ENCODE peak calls at places on chromosomes 3 and 15, in seven cellular contexts. One of them, this sample, is unnamed. For H3K36me3, the result is how much of the 10 kb centered on the place peaks cover.

GRCh38 chr15:56040081-56041035 is 46.9 kb upstream of the NEDD4 start:
- DNase-seq in IMR-90: peak
- DNase-seq in sigmoid colon: peak
- DNase-seq in Caco-2: peak
- DNase-seq in uterus: peak
- DNase-seq in fibroblast of lung: peak
- DNase-seq in brain microvascular endothelial cell: peak
- DNase-seq in this sample: peak

GRCh38 chr3:124669470-124669869 is 60.8 kb upstream of the UMPS start:
- DNase-seq in IMR-90: peak
- DNase-seq in sigmoid colon: no peak
- DNase-seq in Caco-2: no peak
- DNase-seq in uterus: no peak
- DNase-seq in fibroblast of lung: peak
- DNase-seq in brain microvascular endothelial cell: peak
- DNase-seq in this sample: peak

GRCh38 chr3:126208618-126209256 is 28.4 kb upstream of the ALDH1L1 start:
- DNase-seq in IMR-90: peak
- DNase-seq in sigmoid colon: peak
- DNase-seq in Caco-2: no peak
- DNase-seq in uterus: peak
- DNase-seq in fibroblast of lung: peak
- DNase-seq in brain microvascular endothelial cell: peak
- DNase-seq in this sample: peak

GRCh38 chr15:44798815-44799214 is 62.5 kb downstream of the TRIM69 start:
- DNase-seq in IMR-90: no peak
- DNase-seq in sigmoid colon: no peak
- DNase-seq in Caco-2: peak
- DNase-seq in uterus: no peak
- DNase-seq in fibroblast of lung: no peak
- DNase-seq in brain microvascular endothelial cell: peak
- DNase-seq in this sample: no peak

GRCh38 chr3:6448011-6448410 is 412.9 kb upstream of the GRM7 start:
- DNase-seq in IMR-90: no peak
- DNase-seq in sigmoid colon: no peak
- DNase-seq in Caco-2: no peak
- DNase-seq in uterus: no peak
- DNase-seq in fibroblast of lung: no peak
- DNase-seq in brain microvascular endothelial cell: no peak
- DNase-seq in this sample: no peak

GRCh38 chr3:56001991-56002390 is 466.3 kb downstream of the ERC2 start:
- DNase-seq in IMR-90: no peak
- DNase-seq in sigmoid colon: no peak
- DNase-seq in Caco-2: no peak
- DNase-seq in uterus: no peak
- DNase-seq in fibroblast of lung: no peak
- DNase-seq in brain microvascular endothelial cell: no peak
- DNase-seq in this sample: no peak

GRCh38 chr15:75982468-75982867 is 29.8 kb downstream of the NRG4 start:
- DNase-seq in IMR-90: no peak
- DNase-seq in sigmoid colon: no peak
- DNase-seq in Caco-2: peak
- DNase-seq in uterus: no peak
- DNase-seq in fibroblast of lung: no peak
- DNase-seq in brain microvascular endothelial cell: no peak
- DNase-seq in this sample: no peak

GRCh38 chr3:181713673-181714270 is 2.0 kb downstream of the SOX2 start:
- DNase-seq in IMR-90: no peak
- DNase-seq in sigmoid colon: no peak
- DNase-seq in Caco-2: no peak
- DNase-seq in uterus: no peak
- DNase-seq in fibroblast of lung: no peak
- DNase-seq in brain microvascular endothelial cell: no peak
- DNase-seq in this sample: no peak

GRCh38 chr3:106215047-106215446 is 346.2 kb upstream of the CBLB start:
- DNase-seq in IMR-90: peak
- DNase-seq in sigmoid colon: no peak
- DNase-seq in Caco-2: no peak
- DNase-seq in uterus: no peak
- DNase-seq in fibroblast of lung: no peak
- DNase-seq in brain microvascular endothelial cell: peak
- DNase-seq in this sample: no peak

GRCh38 chr3:111227216-111227615 is 155.6 kb downstream of the NECTIN3 start:
- DNase-seq in IMR-90: peak
- DNase-seq in sigmoid colon: no peak
- DNase-seq in Caco-2: no peak
- DNase-seq in uterus: no peak
- DNase-seq in fibroblast of lung: peak
- DNase-seq in brain microvascular endothelial cell: peak
- DNase-seq in this sample: peak

GRCh38 chr3:62873672-62874397 is 1.4 kb downstream of the CADPS start:
- DNase-seq in IMR-90: no peak
- DNase-seq in sigmoid colon: no peak
- DNase-seq in Caco-2: peak
- DNase-seq in uterus: no peak
- DNase-seq in fibroblast of lung: peak
- DNase-seq in brain microvascular endothelial cell: no peak
- DNase-seq in this sample: no peak

GRCh38 chr3:189953551-189953950 is 167.1 kb downstream of the P3H2 start:
- DNase-seq in IMR-90: peak
- DNase-seq in sigmoid colon: no peak
- DNase-seq in Caco-2: no peak
- DNase-seq in uterus: no peak
- DNase-seq in fibroblast of lung: peak
- DNase-seq in brain microvascular endothelial cell: no peak
- DNase-seq in this sample: no peak

GRCh38 chr3:158794936-158795518 is 6.8 kb upstream of the MFSD1 start:
- DNase-seq in IMR-90: peak
- DNase-seq in sigmoid colon: no peak
- DNase-seq in Caco-2: no peak
- DNase-seq in uterus: no peak
- DNase-seq in fibroblast of lung: peak
- DNase-seq in brain microvascular endothelial cell: peak
- DNase-seq in this sample: no peak

GRCh38 chr3:71444861-71445259 is 138.7 kb downstream of the FOXP1 start:
- DNase-seq in IMR-90: no peak
- DNase-seq in sigmoid colon: no peak
- DNase-seq in Caco-2: no peak
- DNase-seq in uterus: no peak
- DNase-seq in fibroblast of lung: no peak
- DNase-seq in brain microvascular endothelial cell: no peak
- DNase-seq in this sample: no peak

GRCh38 chr15:47972738-47973137 is 148.1 kb upstream of the SLC24A5 start:
- DNase-seq in IMR-90: no peak
- DNase-seq in sigmoid colon: no peak
- DNase-seq in Caco-2: no peak
- DNase-seq in uterus: no peak
- DNase-seq in fibroblast of lung: no peak
- DNase-seq in brain microvascular endothelial cell: no peak
- DNase-seq in this sample: no peak

GRCh38 chr3:183446838-183447205 is 18.4 kb upstream of the MCF2L2 start:
- DNase-seq in IMR-90: no peak
- DNase-seq in sigmoid colon: no peak
- DNase-seq in Caco-2: no peak
- DNase-seq in uterus: no peak
- DNase-seq in fibroblast of lung: no peak
- DNase-seq in brain microvascular endothelial cell: no peak
- DNase-seq in this sample: no peak

DNA sequence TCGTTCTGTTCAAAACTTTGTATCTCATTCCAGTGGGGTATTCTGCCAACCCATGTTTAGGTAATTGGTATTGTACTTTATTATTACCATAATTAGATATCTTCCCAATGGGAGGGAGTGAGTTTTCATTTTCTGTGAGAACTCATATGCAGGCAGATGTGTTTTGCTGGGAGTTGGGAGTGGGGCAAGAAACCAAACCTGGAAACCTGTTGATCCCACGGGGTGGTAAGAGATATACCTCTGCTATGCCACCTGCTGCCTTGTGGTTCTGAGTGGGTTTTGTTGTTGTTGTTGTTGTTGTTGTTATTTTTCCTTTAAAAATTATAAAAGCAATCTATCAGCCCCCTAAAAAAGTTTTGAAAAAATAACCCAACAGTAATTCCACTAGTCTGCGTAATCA is 32.1 kb downstream of the ZNF592 start:
- DNase-seq in IMR-90: no peak
- DNase-seq in sigmoid colon: no peak
- DNase-seq in Caco-2: no peak
- DNase-seq in uterus: no peak
- DNase-seq in fibroblast of lung: no peak
- DNase-seq in brain microvascular endothelial cell: no peak
- DNase-seq in this sample: no peak
- H3K4me3 ChIP-seq in IMR-90: no peak
- H3K4me3 ChIP-seq in sigmoid colon: no peak
- H3K4me3 ChIP-seq in Caco-2: no peak
- H3K4me3 ChIP-seq in uterus: no peak
- H3K4me3 ChIP-seq in fibroblast of lung: no peak
- H3K4me3 ChIP-seq in brain microvascular endothelial cell: no peak
- H3K4me3 ChIP-seq in this sample: no peak

DNA sequence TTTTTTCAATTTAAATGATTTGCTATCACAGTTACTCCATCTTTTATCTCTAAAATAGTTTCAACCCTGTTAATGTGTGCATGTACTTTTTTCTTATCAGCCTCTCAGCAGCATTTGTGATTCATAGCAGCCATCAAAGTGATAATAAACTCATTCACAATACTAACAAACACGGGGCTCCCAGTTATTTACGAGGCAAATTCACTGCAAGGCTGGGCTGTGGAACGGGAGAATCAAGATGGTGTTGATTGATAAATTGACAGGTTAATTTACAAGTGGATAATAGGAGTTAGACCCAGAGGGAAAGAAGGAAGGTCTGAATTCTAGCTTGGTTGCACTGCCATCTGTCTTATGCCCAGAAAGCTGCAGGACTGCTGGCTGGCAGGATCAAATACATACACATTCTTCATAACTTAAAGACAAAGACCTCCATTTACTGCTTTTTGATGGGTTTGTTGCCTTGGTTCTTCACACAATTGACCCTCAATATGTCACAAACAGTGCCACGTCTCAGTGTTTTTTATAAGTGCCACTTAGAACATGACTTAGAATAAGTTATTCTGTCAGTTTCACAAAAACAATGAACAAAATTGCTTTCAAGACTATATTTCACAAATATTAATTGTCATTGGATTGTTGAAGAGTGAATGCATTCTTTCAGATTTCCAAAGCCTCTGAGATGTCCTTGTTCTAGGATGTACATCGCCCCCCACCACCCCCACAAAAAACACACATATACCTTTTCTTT is 562.8 kb downstream of the NR2F2 start:
- DNase-seq in IMR-90: no peak
- DNase-seq in sigmoid colon: no peak
- DNase-seq in Caco-2: peak
- DNase-seq in uterus: no peak
- DNase-seq in fibroblast of lung: peak
- DNase-seq in brain microvascular endothelial cell: peak
- DNase-seq in this sample: no peak
- TF ChIP-seq CTCF in IMR-90: no peak
- TF ChIP-seq CTCF in sigmoid colon: peak
- TF ChIP-seq CTCF in Caco-2: peak
- TF ChIP-seq CTCF in uterus: peak
- TF ChIP-seq CTCF in fibroblast of lung: peak
- TF ChIP-seq CTCF in brain microvascular endothelial cell: peak
- TF ChIP-seq CTCF in this sample: no peak

DNA sequence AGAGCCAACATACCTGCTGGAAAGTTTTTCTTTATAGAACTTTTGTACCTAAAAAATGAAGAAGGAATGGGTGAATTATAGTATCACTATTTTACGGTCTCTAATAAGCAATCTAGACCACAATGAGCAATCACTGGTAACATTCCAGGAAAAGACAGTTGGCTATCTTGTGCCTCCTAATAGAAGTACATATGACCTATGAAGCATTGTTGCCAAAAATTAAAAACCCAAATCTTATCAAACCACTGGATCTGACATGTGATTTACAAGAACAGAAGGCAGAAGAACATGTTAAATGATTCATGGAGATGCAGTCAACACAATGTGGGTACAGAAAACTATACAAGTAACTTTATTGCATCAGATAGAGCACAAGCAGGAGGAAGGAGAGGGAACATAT is 14.5 kb upstream of the HYKK start:
- DNase-seq in IMR-90: peak
- DNase-seq in sigmoid colon: no peak
- DNase-seq in Caco-2: no peak
- DNase-seq in uterus: no peak
- DNase-seq in fibroblast of lung: peak
- DNase-seq in brain microvascular endothelial cell: no peak
- DNase-seq in this sample: peak
- H3K36me3 ChIP-seq in IMR-90: under half
- H3K36me3 ChIP-seq in sigmoid colon: under half
- H3K36me3 ChIP-seq in Caco-2: under half
- H3K36me3 ChIP-seq in uterus: under half
- H3K36me3 ChIP-seq in fibroblast of lung: under half
- H3K36me3 ChIP-seq in brain microvascular endothelial cell: half or more
- H3K36me3 ChIP-seq in this sample: under half

GRCh38 chr3:170154084-170154483 is 27.4 kb downstream of the PHC3 start:
- DNase-seq in IMR-90: peak
- DNase-seq in sigmoid colon: no peak
- DNase-seq in Caco-2: no peak
- DNase-seq in uterus: no peak
- DNase-seq in fibroblast of lung: peak
- DNase-seq in brain microvascular endothelial cell: no peak
- DNase-seq in this sample: no peak

GRCh38 chr3:170155604-170156003 is 25.9 kb downstream of the PHC3 start:
- DNase-seq in IMR-90: no peak
- DNase-seq in sigmoid colon: no peak
- DNase-seq in Caco-2: no peak
- DNase-seq in uterus: no peak
- DNase-seq in fibroblast of lung: no peak
- DNase-seq in brain microvascular endothelial cell: no peak
- DNase-seq in this sample: no peak

GRCh38 chr3:170159933-170160332 is 21.6 kb downstream of the PHC3 start:
- DNase-seq in IMR-90: no peak
- DNase-seq in sigmoid colon: no peak
- DNase-seq in Caco-2: no peak
- DNase-seq in uterus: no peak
- DNase-seq in fibroblast of lung: no peak
- DNase-seq in brain microvascular endothelial cell: no peak
- DNase-seq in this sample: no peak

GRCh38 chr3:170159459-170159858 is 22.1 kb downstream of the PHC3 start:
- DNase-seq in IMR-90: no peak
- DNase-seq in sigmoid colon: no peak
- DNase-seq in Caco-2: no peak
- DNase-seq in uterus: no peak
- DNase-seq in fibroblast of lung: no peak
- DNase-seq in brain microvascular endothelial cell: no peak
- DNase-seq in this sample: no peak

DNA sequence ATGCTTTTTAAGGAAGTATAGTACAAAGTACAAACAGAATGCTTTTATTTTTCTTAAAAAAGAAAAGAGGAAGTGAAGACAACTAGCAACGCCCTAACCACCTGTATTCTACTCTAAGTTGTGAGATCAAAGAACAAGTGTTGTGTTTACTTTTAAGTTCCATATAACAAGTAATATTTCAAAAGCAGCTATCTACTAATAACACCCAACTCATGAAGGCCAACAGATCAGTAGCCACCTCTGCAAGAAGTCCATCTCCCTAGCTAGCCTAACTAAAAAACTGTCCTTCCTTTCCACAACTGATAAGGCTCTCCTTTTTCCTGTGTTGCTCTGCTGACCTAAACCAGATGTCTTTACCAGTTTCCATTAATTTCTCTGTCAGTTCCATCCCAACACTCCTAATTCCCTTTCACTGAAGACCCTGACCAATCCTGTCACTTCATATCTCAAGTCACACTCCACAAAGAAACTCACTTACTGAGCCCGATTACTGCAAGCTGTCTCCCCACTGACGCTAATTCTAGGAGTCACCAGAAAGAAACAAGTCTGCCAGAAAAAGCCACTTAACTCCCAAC is 26.9 kb downstream of the PHC3 start:
- DNase-seq in IMR-90: no peak
- DNase-seq in sigmoid colon: no peak
- DNase-seq in Caco-2: no peak
- DNase-seq in uterus: no peak
- DNase-seq in fibroblast of lung: no peak
- DNase-seq in brain microvascular endothelial cell: no peak
- DNase-seq in this sample: no peak
- H3K4me3 ChIP-seq in IMR-90: no peak
- H3K4me3 ChIP-seq in sigmoid colon: no peak
- H3K4me3 ChIP-seq in Caco-2: no peak
- H3K4me3 ChIP-seq in uterus: no peak
- H3K4me3 ChIP-seq in fibroblast of lung: no peak
- H3K4me3 ChIP-seq in brain microvascular endothelial cell: no peak
- H3K4me3 ChIP-seq in this sample: no peak

This sample was measured in BJ.